ENCODE peak calls at places on chromosome 18, in four cellular contexts. J is activated T-cell treated with anti-CD3 and anti-CD28 coated beads for 4 hours; V is T47D; H is stimulated activated CD4-positive, alpha-beta T cell treated with anti-CD3 and anti-CD28 coated beads, Interleukin-12 subunit alpha, Interleukin-12 subunit beta, amount 100 ng/mL, for 24 hours. L is an unnamed sample.

GRCh38 chr18:57141208-57142129 is 5.4 kb upstream of the BOD1L2 start:
- DNase-seq in V (no peak), H (no peak), J (no peak), L (no peak)

GRCh38 chr18:80245781-80246655 is 1.3 kb downstream of the PARD6G start:
- DNase-seq in V (no peak), H (no peak), J (no peak), L (no peak)

GRCh38 chr18:52869349-52869923 is 529.4 kb downstream of the DCC start:
- DNase-seq in H (no peak), J (no peak), V (no peak), L (no peak)

GRCh38 chr18:48023334-48024008 is 93.0 kb upstream of the SMAD2 start:
- DNase-seq in H (no peak), V (peak), J (no peak), L (no peak)

GRCh38 chr18:48040457-48041110 is 110.1 kb upstream of the SMAD2 start:
- DNase-seq in H (no peak), V (no peak), J (no peak), L (no peak)

GRCh38 chr18:8088626-8089025 is 520.6 kb upstream of the RAB12 start:
- DNase-seq in J (no peak), H (no peak), V (no peak), L (no peak)

GRCh38 chr18:67400502-67401117 is 115.9 kb downstream of the DSEL start:
- DNase-seq in H (no peak), V (no peak), J (no peak), L (no peak)

GRCh38 chr18:24494586-24494985 is 34.1 kb downstream of the HRH4 start:
- DNase-seq in H (no peak), V (no peak), J (no peak), L (no peak)

GRCh38 chr18:31610841-31611240 is 19.2 kb downstream of the TTR start:
- DNase-seq in J (no peak), H (no peak), V (peak), L (no peak)